ENCODE peak calls at places on chromosomes 7 and 10, in ten cellular contexts. E is lower leg skin; W is CD8-positive, alpha-beta T cell; U is endodermal cell; A is AG04449; Z is AG04450; J is heart left ventricle; I is upper lobe of right lung; K is AG10803; P is ovary. L is an unnamed sample.

GRCh38 chr10:115948415-115948814 is 324.6 kb downstream of the GFRA1 start:
- DNase-seq in U (no peak), P (no peak), I (no peak), W (no peak), E (no peak), K (peak), Z (no peak), J (no peak), A (no peak), L (peak)

GRCh38 chr7:137888254-137888653 is 41.5 kb upstream of the DGKI start:
- DNase-seq in E (no peak), K (no peak), J (no peak), I (no peak), U (no peak), A (no peak), W (no peak), Z (no peak), P (no peak), L (no peak)

GRCh38 chr7:81209059-81209458 is 290.2 kb upstream of the SEMA3C start:
- DNase-seq in J (no peak), E (no peak), I (no peak), K (no peak), P (no peak), A (no peak), W (no peak), Z (no peak), U (no peak), L (no peak)

GRCh38 chr7:129295015-129295423 is 70.2 kb downstream of the AHCYL2 start:
- DNase-seq in I (no peak), K (peak), Z (no peak), U (no peak), W (no peak), A (peak), P (no peak), E (no peak), J (no peak), L (peak)

GRCh38 chr7:55019329-55019690 is 493 bp downstream of the EGFR start:
- DNase-seq in I (peak), W (no peak), J (peak), E (peak), Z (no peak), P (peak), A (no peak), K (no peak), U (peak), L (peak)

GRCh38 chr7:130941322-130942210 is 207.6 kb upstream of the KLF14 start:
- DNase-seq in A (no peak), K (peak), I (peak), Z (no peak), P (peak), U (no peak), E (peak), J (peak), W (no peak), L (peak)

GRCh38 chr7:80635998-80636397 is 2.4 kb upstream of the CD36 start:
- DNase-seq in U (no peak), Z (no peak), E (no peak), I (no peak), K (no peak), P (no peak), A (no peak), J (no peak), W (no peak), L (no peak)

GRCh38 chr10:131219955-131220489 is 91.5 kb downstream of the TCERG1L start:
- DNase-seq in E (no peak), K (no peak), J (peak), A (no peak), P (no peak), I (no peak), W (no peak), Z (no peak), U (no peak), L (no peak)

GRCh38 chr10:54983255-54983654 is 182.2 kb upstream of the PCDH15 start:
- DNase-seq in J (no peak), U (no peak), Z (no peak), I (no peak), P (no peak), A (no peak), W (no peak), E (no peak), K (no peak), L (no peak)

GRCh38 chr10:92755725-92756124 is 66.0 kb downstream of the HHEX start:
- DNase-seq in P (no peak), A (no peak), Z (no peak), E (no peak), W (no peak), I (no peak), U (no peak), K (no peak), J (no peak), L (no peak)

GRCh38 chr7:37408885-37409248 is 39.8 kb downstream of the ELMO1 start:
- DNase-seq in J (no peak), K (no peak), Z (no peak), P (no peak), U (no peak), W (no peak), A (no peak), I (no peak), E (no peak), L (no peak)

GRCh38 chr7:136496526-136496925 is 371.9 kb upstream of the CHRM2 start:
- DNase-seq in J (no peak), Z (no peak), A (no peak), E (no peak), K (no peak), I (no peak), U (no peak), W (no peak), P (no peak), L (no peak)

GRCh38 chr10:114313139-114313538 is 74.1 kb downstream of the VWA2 start:
- DNase-seq in U (no peak), P (no peak), K (no peak), W (no peak), E (no peak), Z (no peak), A (no peak), I (no peak), J (no peak), L (no peak)

GRCh38 chr7:153638821-153639435 is 413.3 kb upstream of the DPP6 start:
- DNase-seq in K (no peak), Z (no peak), W (no peak), J (no peak), A (no peak), I (no peak), U (no peak), P (no peak), E (no peak), L (no peak)

GRCh38 chr7:3649678-3650445 is 348.8 kb downstream of the SDK1 start:
- DNase-seq in P (no peak), A (no peak), J (no peak), U (no peak), Z (no peak), E (no peak), K (no peak), I (no peak), W (no peak), L (peak)

GRCh38 chr10:110310741-110311140 is 6.0 kb upstream of the SMNDC1 start:
- DNase-seq in E (no peak), J (no peak), P (no peak), U (no peak), W (no peak), K (no peak), I (no peak), Z (no peak), A (no peak), L (no peak)

GRCh38 chr10:75108684-75109458 is 2.6 kb upstream of the SAMD8 start:
- DNase-seq in K (peak), Z (no peak), U (peak), P (no peak), I (no peak), A (no peak), E (peak), J (no peak), W (no peak), L (peak)

GRCh38 chr7:101563933-101564777 is 64.9 kb downstream of the MYL10 start:
- DNase-seq in U (peak), E (peak), K (no peak), A (no peak), I (no peak), P (no peak), W (no peak), J (peak), Z (no peak), L (no peak)

GRCh38 chr7:134602921-134603394 is 43.7 kb upstream of the BPGM start:
- DNase-seq in K (peak), W (no peak), I (no peak), E (no peak), J (no peak), Z (no peak), U (no peak), P (no peak), A (no peak), L (no peak)
- H3K4me3 ChIP-seq in K (peak), W (no peak), I (no peak), E (no peak), J (no peak), Z (no peak), U (no peak), P (no peak), A (no peak), L (peak)

DNA sequence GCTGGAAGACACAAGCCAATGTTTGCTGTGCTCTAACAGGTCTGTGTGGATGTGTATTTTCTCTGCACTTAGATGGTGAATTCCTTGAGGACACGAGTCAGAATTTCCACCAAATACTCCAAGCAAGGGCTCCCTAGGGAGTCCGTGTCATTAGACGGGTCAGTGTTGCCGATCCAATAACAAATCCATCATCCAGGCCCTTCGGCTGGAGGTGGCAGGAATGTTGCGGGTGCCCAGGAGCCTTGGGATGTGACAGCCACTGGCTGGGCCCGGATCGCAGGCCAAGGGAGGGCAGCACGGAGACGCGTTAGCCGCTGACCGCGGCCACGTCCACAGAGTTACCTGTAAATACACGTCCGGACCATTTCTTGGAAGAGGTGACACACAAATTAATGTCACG is 186.8 kb downstream of the WDR37 start:
- DNase-seq in U (no peak), A (no peak), E (no peak), Z (no peak), W (no peak), K (no peak), J (no peak), P (no peak), I (no peak), L (no peak)
- H3K4me3 ChIP-seq in U (no peak), A (no peak), E (no peak), Z (no peak), W (no peak), K (no peak), J (no peak), P (no peak), I (no peak), L (no peak)

GRCh38 chr7:43870316-43870715 is 999 bp upstream of the MRPS24 start:
- DNase-seq in I (no peak), E (no peak), Z (no peak), W (no peak), P (no peak), U (no peak), A (no peak), K (no peak), J (no peak), L (no peak)

GRCh38 chr7:43869018-43869897 is at the start of gene MRPS24:
- DNase-seq in Z (peak), U (peak), I (peak), E (peak), P (peak), A (peak), K (peak), W (peak), J (peak), L (peak)

GRCh38 chr7:43869898-43870240 is 552 bp upstream of the MRPS24 start:
- DNase-seq in Z (peak), U (no peak), K (peak), E (peak), P (peak), J (no peak), W (no peak), A (peak), I (no peak), L (peak)

GRCh38 chr7:43868681-43869017 is 668 bp downstream of the MRPS24 start:
- DNase-seq in K (no peak), W (no peak), E (no peak), Z (no peak), J (no peak), U (no peak), I (no peak), A (no peak), P (no peak), L (peak)

GRCh38 chr7:43868181-43868580 is 1.1 kb downstream of the MRPS24 start:
- DNase-seq in J (no peak), Z (no peak), P (no peak), E (no peak), W (no peak), K (no peak), A (no peak), I (no peak), U (no peak), L (no peak)
- H3K4me3 ChIP-seq in J (peak), Z (peak), P (no peak), E (no peak), W (no peak), K (peak), A (peak), I (peak), U (peak), L (peak)

GRCh38 chr10:72379062-72379461 is 24.3 kb upstream of the DNAJB12 start:
- DNase-seq in E (no peak), I (no peak), W (no peak), U (no peak), P (no peak), J (no peak), Z (no peak), A (no peak), K (no peak), L (no peak)

GRCh38 chr10:72385724-72386123 is 31.0 kb upstream of the DNAJB12 start:
- DNase-seq in K (no peak), E (no peak), I (no peak), Z (no peak), J (no peak), P (no peak), W (no peak), A (no peak), U (peak), L (no peak)

GRCh38 chr10:72375173-72375572 is 20.5 kb upstream of the DNAJB12 start:
- DNase-seq in P (no peak), W (no peak), I (no peak), K (peak), U (peak), A (no peak), E (peak), Z (no peak), J (no peak), L (peak)

GRCh38 chr10:72375585-72375984 is 20.9 kb upstream of the DNAJB12 start:
- DNase-seq in Z (no peak), A (no peak), E (peak), P (no peak), U (peak), W (no peak), K (no peak), J (no peak), I (no peak), L (no peak)

GRCh38 chr10:72379776-72380175 is 25.1 kb upstream of the DNAJB12 start:
- DNase-seq in E (peak), W (no peak), J (no peak), Z (no peak), I (no peak), K (no peak), U (no peak), P (no peak), A (no peak), L (no peak)
- H3K4me3 ChIP-seq in E (no peak), W (no peak), J (no peak), Z (no peak), I (no peak), K (no peak), U (no peak), P (no peak), A (no peak), L (no peak)

DNA sequence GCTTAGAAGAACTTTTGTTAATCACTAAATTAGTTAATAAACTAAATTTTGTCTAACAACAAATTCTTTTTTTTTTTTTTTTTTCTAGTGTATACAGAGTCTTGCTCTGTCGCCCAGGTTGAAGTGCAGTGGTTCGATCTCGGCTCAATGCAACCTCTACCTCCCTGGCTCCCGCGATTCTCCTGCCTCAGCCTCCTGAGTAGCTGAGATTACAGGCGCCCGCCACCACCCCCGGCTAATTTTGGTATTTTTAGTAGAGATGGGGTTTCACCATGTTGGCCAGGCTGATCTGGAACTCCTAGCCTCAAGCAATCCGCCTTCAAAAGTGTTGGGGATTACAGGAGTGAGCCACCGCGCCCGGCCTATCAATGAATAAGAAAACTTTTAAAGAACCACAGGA is 1.1 kb upstream of the IQUB start:
- DNase-seq in I (no peak), U (no peak), A (no peak), K (no peak), P (peak), J (no peak), W (no peak), Z (no peak), E (peak), L (no peak)
- H3K4me3 ChIP-seq in I (peak), U (peak), A (no peak), K (peak), P (peak), J (peak), W (no peak), Z (peak), E (no peak), L (peak)

DNA sequence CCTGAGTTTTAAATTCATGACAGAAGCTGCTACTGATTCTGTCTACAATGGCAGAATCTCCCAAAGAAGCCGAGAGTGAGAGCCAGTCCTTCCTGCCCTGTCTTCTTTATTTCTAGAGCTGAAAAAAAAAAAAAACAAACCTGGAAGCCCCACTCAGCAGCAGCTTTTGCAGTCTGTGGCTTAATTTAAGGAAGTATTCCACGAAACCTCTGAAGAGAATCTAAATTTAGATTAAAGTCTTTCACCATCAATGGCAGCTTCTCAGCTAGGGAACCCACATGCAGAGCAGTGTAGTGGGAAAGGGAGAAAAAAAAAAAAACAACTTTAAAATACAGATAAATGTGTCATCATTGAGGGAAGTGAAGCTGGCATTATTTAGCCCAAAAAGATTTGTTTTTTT is 23.4 kb downstream of the SMURF1 start:
- DNase-seq in K (peak), W (no peak), A (no peak), I (no peak), U (no peak), Z (no peak), E (no peak), J (no peak), P (no peak), L (no peak)
- H3K4me3 ChIP-seq in K (peak), W (no peak), A (no peak), I (no peak), U (no peak), Z (no peak), E (no peak), J (no peak), P (no peak), L (peak)

DNA sequence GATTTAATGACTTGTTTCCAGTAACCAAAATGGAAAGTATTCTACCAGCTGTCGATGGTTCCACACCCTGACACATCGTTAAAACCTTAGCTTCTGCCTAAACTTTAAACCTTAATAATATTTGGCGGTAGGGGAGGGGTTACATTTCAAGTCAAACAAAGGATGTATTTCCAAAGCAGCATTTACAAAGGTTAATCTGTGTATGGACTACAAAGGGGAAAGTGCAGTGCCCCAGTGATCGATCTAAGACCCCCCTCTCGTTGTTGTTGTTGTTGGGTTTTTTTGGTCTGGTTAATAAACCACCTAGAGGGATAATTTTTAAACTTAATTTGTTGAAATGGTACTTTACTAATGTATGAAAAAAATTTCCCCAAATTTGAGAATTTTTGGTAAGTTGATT is 1.1 kb upstream of the STEAP2 start:
- DNase-seq in W (no peak), K (no peak), E (no peak), A (no peak), I (no peak), P (no peak), J (no peak), U (no peak), Z (no peak), L (no peak)
- H3K4me3 ChIP-seq in W (no peak), K (no peak), E (no peak), A (no peak), I (peak), P (no peak), J (no peak), U (no peak), Z (no peak), L (peak)

L was measured in adipocyte.